ENCODE peak calls at places on chromosomes 7 and 10, in eight cellular contexts. One of them, this sample, is unnamed.

GRCh38 chr10:47415520-47416304 is 31.6 kb upstream of the ZNF488 start:
- DNase-seq in astrocyte: peak; percentile 33
- DNase-seq in mammary epithelial cell: peak; percentile 35
- DNase-seq in PC-9: no peak
- DNase-seq in HCT116: no peak
- DNase-seq in K562: no peak
- DNase-seq in PC-3: no peak
- DNase-seq in neural progenitor cell: no peak
- DNase-seq in this sample: no peak

GRCh38 chr10:50347394-50347802 is 96.1 kb upstream of the ASAH2 start:
- DNase-seq in K562: no peak
- DNase-seq in neural progenitor cell: no peak
- DNase-seq in PC-9: no peak
- DNase-seq in mammary epithelial cell: no peak
- DNase-seq in HCT116: no peak
- DNase-seq in PC-3: no peak
- DNase-seq in astrocyte: no peak
- DNase-seq in this sample: no peak

GRCh38 chr10:29482591-29483421 is 152.0 kb downstream of the SVIL start:
- DNase-seq in PC-3: no peak
- DNase-seq in astrocyte: peak; percentile 73
- DNase-seq in neural progenitor cell: peak; percentile 37
- DNase-seq in K562: no peak
- DNase-seq in HCT116: no peak
- DNase-seq in PC-9: no peak
- DNase-seq in mammary epithelial cell: no peak
- DNase-seq in this sample: peak; percentile 67

GRCh38 chr10:58152698-58153263 is 114.9 kb downstream of the IPMK start:
- DNase-seq in K562: peak; percentile 41
- DNase-seq in PC-3: peak; percentile 91
- DNase-seq in HCT116: peak; percentile 41
- DNase-seq in neural progenitor cell: peak; percentile 73
- DNase-seq in PC-9: peak; percentile 45
- DNase-seq in mammary epithelial cell: peak; percentile 52
- DNase-seq in astrocyte: peak; percentile 31
- DNase-seq in this sample: peak; percentile 88

GRCh38 chr7:40715053-40715430 is 580.2 kb downstream of the SUGCT start:
- DNase-seq in PC-3: no peak
- DNase-seq in HCT116: no peak
- DNase-seq in K562: no peak
- DNase-seq in neural progenitor cell: no peak
- DNase-seq in PC-9: no peak
- DNase-seq in mammary epithelial cell: no peak
- DNase-seq in astrocyte: peak; percentile 61
- DNase-seq in this sample: no peak

GRCh38 chr7:128025380-128025779 is 5.9 kb downstream of the LRRC4 start:
- DNase-seq in K562: no peak
- DNase-seq in PC-9: no peak
- DNase-seq in mammary epithelial cell: no peak
- DNase-seq in astrocyte: peak; percentile 51
- DNase-seq in HCT116: no peak
- DNase-seq in PC-3: peak; percentile 40
- DNase-seq in neural progenitor cell: no peak
- DNase-seq in this sample: no peak

GRCh38 chr7:155211761-155212160 is 85.9 kb upstream of the INSIG1 start:
- DNase-seq in PC-9: no peak
- DNase-seq in PC-3: no peak
- DNase-seq in neural progenitor cell: no peak
- DNase-seq in HCT116: no peak
- DNase-seq in K562: no peak
- DNase-seq in mammary epithelial cell: no peak
- DNase-seq in astrocyte: no peak
- DNase-seq in this sample: no peak

GRCh38 chr10:97701438-97702064 is 12.0 kb upstream of the MARVELD1 start:
- DNase-seq in neural progenitor cell: peak; percentile 83
- DNase-seq in HCT116: no peak
- DNase-seq in astrocyte: peak; percentile 33
- DNase-seq in PC-9: peak; percentile 29
- DNase-seq in K562: peak; percentile 55
- DNase-seq in PC-3: peak; percentile 76
- DNase-seq in mammary epithelial cell: peak; percentile 75
- DNase-seq in this sample: peak; percentile 92

GRCh38 chr10:122045212-122045611 is 56.2 kb downstream of the TACC2 start:
- DNase-seq in neural progenitor cell: no peak
- DNase-seq in K562: no peak
- DNase-seq in mammary epithelial cell: no peak
- DNase-seq in PC-9: no peak
- DNase-seq in PC-3: no peak
- DNase-seq in HCT116: no peak
- DNase-seq in astrocyte: no peak
- DNase-seq in this sample: no peak

GRCh38 chr7:64947252-64948000 is 43.4 kb downstream of the ZNF117 start:
- DNase-seq in K562: no peak
- DNase-seq in PC-9: no peak
- DNase-seq in mammary epithelial cell: no peak
- DNase-seq in neural progenitor cell: peak; percentile 35
- DNase-seq in astrocyte: no peak
- DNase-seq in PC-3: no peak
- DNase-seq in HCT116: no peak
- DNase-seq in this sample: peak; percentile 50

GRCh38 chr7:7938471-7938870 is 30.1 kb upstream of the GLCCI1 start:
- DNase-seq in PC-3: no peak
- DNase-seq in mammary epithelial cell: no peak
- DNase-seq in astrocyte: no peak
- DNase-seq in HCT116: no peak
- DNase-seq in neural progenitor cell: no peak
- DNase-seq in K562: no peak
- DNase-seq in PC-9: no peak
- DNase-seq in this sample: no peak

GRCh38 chr7:7934127-7934526 is 34.5 kb upstream of the GLCCI1 start:
- DNase-seq in K562: no peak
- DNase-seq in astrocyte: no peak
- DNase-seq in mammary epithelial cell: no peak
- DNase-seq in PC-9: no peak
- DNase-seq in HCT116: no peak
- DNase-seq in neural progenitor cell: no peak
- DNase-seq in PC-3: no peak
- DNase-seq in this sample: no peak

GRCh38 chr7:7934945-7935344 is 33.7 kb upstream of the GLCCI1 start:
- DNase-seq in PC-3: no peak
- DNase-seq in HCT116: no peak
- DNase-seq in K562: no peak
- DNase-seq in PC-9: no peak
- DNase-seq in mammary epithelial cell: no peak
- DNase-seq in neural progenitor cell: peak; percentile 51
- DNase-seq in astrocyte: no peak
- DNase-seq in this sample: no peak

GRCh38 chr7:7931626-7932025 is 37.0 kb upstream of the GLCCI1 start:
- DNase-seq in astrocyte: no peak
- DNase-seq in HCT116: no peak
- DNase-seq in K562: no peak
- DNase-seq in mammary epithelial cell: no peak
- DNase-seq in neural progenitor cell: no peak
- DNase-seq in PC-9: no peak
- DNase-seq in PC-3: no peak
- DNase-seq in this sample: no peak

DNA sequence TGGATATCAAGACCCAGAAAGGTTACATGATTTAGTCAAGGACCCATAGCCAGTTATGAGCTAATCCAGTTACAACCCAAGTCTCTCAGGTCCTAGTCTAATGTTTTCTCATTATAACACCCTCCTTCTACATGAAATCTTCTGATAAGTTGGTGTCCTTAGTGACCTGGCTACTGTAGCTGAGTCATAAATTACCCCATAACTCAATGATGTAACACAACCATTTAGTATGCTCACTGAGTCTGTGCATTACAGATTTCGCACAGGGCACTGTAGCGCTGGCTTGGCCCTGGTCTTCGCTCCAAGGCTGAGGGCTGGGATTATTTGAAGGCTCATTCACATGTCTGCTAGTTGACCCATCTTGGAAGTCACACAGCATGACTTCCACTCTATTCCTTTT is 36.0 kb upstream of the GLCCI1 start:
- DNase-seq in neural progenitor cell: no peak
- DNase-seq in PC-3: no peak
- DNase-seq in PC-9: no peak
- DNase-seq in HCT116: no peak
- DNase-seq in mammary epithelial cell: no peak
- DNase-seq in K562: no peak
- DNase-seq in astrocyte: no peak
- DNase-seq in this sample: no peak
- TF ChIP-seq EZH2 in neural progenitor cell: no peak
- TF ChIP-seq EZH2 in PC-3: no peak
- TF ChIP-seq EZH2 in PC-9: no peak
- TF ChIP-seq EZH2 in HCT116: no peak
- TF ChIP-seq EZH2 in mammary epithelial cell: no peak
- TF ChIP-seq EZH2 in K562: no peak
- TF ChIP-seq EZH2 in astrocyte: no peak
- TF ChIP-seq EZH2 in this sample: no peak

DNA sequence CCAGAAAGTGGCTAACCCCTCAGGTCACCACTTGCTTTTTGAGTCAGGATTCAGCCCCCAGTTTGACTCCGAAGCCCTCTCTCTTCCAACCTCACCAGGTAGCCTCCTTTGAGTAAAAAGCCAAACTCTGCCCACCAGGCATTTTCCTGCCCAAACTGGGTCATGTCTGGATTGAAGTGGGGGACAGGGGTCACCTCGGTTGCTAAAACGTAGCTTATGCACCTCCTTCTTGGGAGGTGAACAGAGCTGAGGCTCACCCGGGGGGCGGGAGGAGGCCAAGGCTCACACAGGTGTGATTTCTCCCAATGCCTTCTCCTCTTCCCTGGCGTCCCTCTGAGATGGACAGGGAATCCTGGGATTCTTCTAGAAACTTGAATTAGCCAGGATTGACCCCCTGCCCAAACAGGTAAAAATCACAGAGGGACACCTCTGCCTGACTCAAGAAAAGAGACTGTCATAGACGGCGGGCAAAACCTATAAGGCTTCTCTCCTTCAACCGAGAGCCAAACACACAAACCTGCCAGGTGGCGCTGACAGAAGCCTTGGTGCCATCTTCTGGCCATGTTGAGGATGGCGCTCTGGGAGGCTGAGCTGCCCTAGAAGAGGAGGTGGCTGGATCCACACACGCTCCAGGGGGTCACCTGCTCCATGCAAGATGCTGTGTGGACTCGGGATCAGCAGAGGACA is 51.6 kb downstream of the PRLHR start:
- DNase-seq in mammary epithelial cell: peak; percentile 58
- DNase-seq in neural progenitor cell: peak; percentile 68
- DNase-seq in PC-9: peak; percentile 56
- DNase-seq in astrocyte: peak; percentile 18
- DNase-seq in HCT116: peak; percentile 63
- DNase-seq in K562: peak; percentile 19
- DNase-seq in PC-3: peak; percentile 70
- DNase-seq in this sample: peak; percentile 83
- TF ChIP-seq CTCF in mammary epithelial cell: peak; percentile 93
- TF ChIP-seq CTCF in neural progenitor cell: peak; percentile 74
- TF ChIP-seq CTCF in PC-9: peak; percentile 78
- TF ChIP-seq CTCF in astrocyte: peak; percentile 38
- TF ChIP-seq CTCF in HCT116: peak; percentile 94
- TF ChIP-seq CTCF in K562: peak; percentile 77
- TF ChIP-seq CTCF in PC-3: peak; percentile 78
- TF ChIP-seq CTCF in this sample: peak; percentile 70

DNA sequence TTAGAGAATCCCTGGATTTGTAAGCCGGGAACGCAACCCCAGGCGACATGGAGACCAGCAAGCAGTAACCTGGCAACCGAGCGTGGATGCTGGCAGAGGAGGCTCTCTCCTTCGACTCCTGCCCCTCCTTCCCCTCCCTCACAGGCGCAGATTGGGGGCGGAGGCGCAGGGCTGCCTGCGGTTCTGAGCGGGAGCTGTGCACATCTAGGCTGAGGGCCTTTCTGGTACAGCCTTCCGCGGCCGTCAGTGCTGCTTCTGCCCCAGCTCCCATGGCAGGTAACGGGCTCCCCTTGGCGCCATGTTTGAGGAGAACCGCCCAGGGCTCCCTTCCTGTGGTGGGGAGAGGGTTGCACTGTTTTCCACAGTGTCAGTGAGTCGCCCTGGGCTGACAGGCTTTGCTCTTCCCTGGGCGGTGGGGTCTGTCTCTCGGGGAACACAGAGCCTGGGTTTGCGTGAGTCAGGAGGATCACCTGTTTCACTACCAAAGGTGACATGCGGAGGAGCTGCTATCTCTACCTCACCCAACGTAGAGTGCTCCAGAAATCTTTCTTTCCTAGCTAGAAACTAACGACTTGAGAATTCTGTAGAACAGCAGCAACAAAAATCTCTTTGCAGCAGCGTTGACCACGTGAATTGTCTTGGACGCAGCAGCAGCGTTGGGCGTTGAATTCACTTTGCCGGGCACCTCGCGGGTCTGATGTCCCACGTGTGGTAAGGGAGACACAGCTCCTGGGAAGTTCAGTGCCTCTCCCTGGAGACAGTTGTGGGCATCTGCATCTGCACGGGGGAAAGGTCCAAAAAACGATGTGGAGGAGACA is 154.8 kb upstream of the COBL start:
- DNase-seq in mammary epithelial cell: no peak
- DNase-seq in neural progenitor cell: peak; percentile 83
- DNase-seq in K562: no peak
- DNase-seq in astrocyte: no peak
- DNase-seq in PC-3: no peak
- DNase-seq in HCT116: no peak
- DNase-seq in PC-9: no peak
- DNase-seq in this sample: peak; percentile 75
- TF ChIP-seq EZH2 in mammary epithelial cell: no peak
- TF ChIP-seq EZH2 in neural progenitor cell: no peak
- TF ChIP-seq EZH2 in K562: no peak
- TF ChIP-seq EZH2 in astrocyte: no peak
- TF ChIP-seq EZH2 in PC-3: no peak
- TF ChIP-seq EZH2 in HCT116: no peak
- TF ChIP-seq EZH2 in PC-9: no peak
- TF ChIP-seq EZH2 in this sample: no peak

GRCh38 chr10:80288849-80289248 is 609 bp downstream of the MAT1A start:
- DNase-seq in neural progenitor cell: no peak
- DNase-seq in PC-3: no peak
- DNase-seq in K562: no peak
- DNase-seq in HCT116: no peak
- DNase-seq in astrocyte: no peak
- DNase-seq in PC-9: no peak
- DNase-seq in mammary epithelial cell: no peak
- DNase-seq in this sample: no peak

GRCh38 chr10:80292607-80293239 is 3.3 kb upstream of the MAT1A start:
- DNase-seq in PC-3: no peak
- DNase-seq in neural progenitor cell: no peak
- DNase-seq in mammary epithelial cell: no peak
- DNase-seq in HCT116: no peak
- DNase-seq in K562: no peak
- DNase-seq in PC-9: no peak
- DNase-seq in astrocyte: no peak
- DNase-seq in this sample: no peak

GRCh38 chr10:80290474-80291220 is 1.2 kb upstream of the MAT1A start:
- DNase-seq in neural progenitor cell: no peak
- DNase-seq in PC-3: no peak
- DNase-seq in astrocyte: no peak
- DNase-seq in HCT116: no peak
- DNase-seq in mammary epithelial cell: no peak
- DNase-seq in K562: no peak
- DNase-seq in PC-9: no peak
- DNase-seq in this sample: no peak

GRCh38 chr10:80284522-80284921 is 4.9 kb downstream of the MAT1A start:
- DNase-seq in mammary epithelial cell: no peak
- DNase-seq in PC-9: no peak
- DNase-seq in HCT116: no peak
- DNase-seq in astrocyte: no peak
- DNase-seq in K562: no peak
- DNase-seq in PC-3: no peak
- DNase-seq in neural progenitor cell: no peak
- DNase-seq in this sample: no peak

GRCh38 chr10:80289451-80290287 is at the start of gene MAT1A:
- DNase-seq in astrocyte: no peak
- DNase-seq in HCT116: peak; percentile 74
- DNase-seq in PC-3: no peak
- DNase-seq in mammary epithelial cell: peak; percentile 54
- DNase-seq in PC-9: no peak
- DNase-seq in K562: no peak
- DNase-seq in neural progenitor cell: no peak
- DNase-seq in this sample: peak; percentile 85
- TF ChIP-seq CTCF in astrocyte: no peak
- TF ChIP-seq CTCF in HCT116: peak; percentile 8
- TF ChIP-seq CTCF in PC-3: no peak
- TF ChIP-seq CTCF in mammary epithelial cell: no peak
- TF ChIP-seq CTCF in PC-9: no peak
- TF ChIP-seq CTCF in K562: peak; percentile 51
- TF ChIP-seq CTCF in neural progenitor cell: no peak
- TF ChIP-seq CTCF in this sample: peak; percentile 52